ENCODE peak calls at places on chromosomes 3 and 15, in six cellular contexts. D, N, S, G, Y and A are unnamed samples.

GRCh38 chr15:69265347-69265955 is 33.3 kb upstream of the PAQR5 start:
- DNase-seq in D (peak), N (no peak), S (no peak), G (no peak), Y (no peak), A (no peak)

GRCh38 chr3:86245360-86245759 is 745.6 kb downstream of the VGLL3 start:
- DNase-seq in D (no peak), N (no peak), S (no peak), G (no peak), Y (no peak), A (no peak)

GRCh38 chr15:59835801-59836200 is 146.7 kb upstream of the BNIP2 start:
- DNase-seq in D (no peak), N (no peak), S (no peak), G (no peak), Y (no peak), A (no peak)

GRCh38 chr15:90234519-90234988 is 545 bp downstream of the GDPGP1 start:
- DNase-seq in D (no peak), N (no peak), S (no peak), G (no peak), Y (no peak), A (no peak)

GRCh38 chr15:65372787-65373067 is 5.1 kb downstream of the IGDCC3 start:
- DNase-seq in D (no peak), N (no peak), S (no peak), G (no peak), Y (no peak), A (no peak)

GRCh38 chr15:45549831-45550230 is 27.3 kb upstream of the SLC30A4 start:
- DNase-seq in D (no peak), N (no peak), S (no peak), G (no peak), Y (no peak), A (no peak)

GRCh38 chr3:59263152-59263551 is 213.3 kb upstream of the CFAP20DC start:
- DNase-seq in D (no peak), N (no peak), S (no peak), G (no peak), Y (no peak), A (no peak)

GRCh38 chr15:57505949-57506391 is 85.7 kb upstream of the MYZAP start:
- DNase-seq in D (peak), N (peak), S (no peak), G (peak), Y (no peak), A (no peak)

GRCh38 chr3:160403028-160403545 is 3.6 kb downstream of the SMC4 start:
- DNase-seq in D (no peak), N (no peak), S (no peak), G (no peak), Y (no peak), A (no peak)

GRCh38 chr15:92306662-92307061 is 87.0 kb upstream of the ST8SIA2 start:
- DNase-seq in D (peak), N (no peak), S (no peak), G (no peak), Y (no peak), A (no peak)

GRCh38 chr3:185402561-185402960 is 39.6 kb downstream of the MAP3K13 start:
- DNase-seq in D (no peak), N (no peak), S (no peak), G (no peak), Y (no peak), A (no peak)

GRCh38 chr3:151875759-151876158 is 2.3 kb downstream of the SUCNR1 start:
- DNase-seq in D (peak), N (no peak), S (no peak), G (no peak), Y (peak), A (no peak)

GRCh38 chr15:77138167-77138522 is 67.2 kb upstream of the TSPAN3 start:
- DNase-seq in D (no peak), N (no peak), S (no peak), G (peak), Y (no peak), A (no peak)

GRCh38 chr3:121431717-121432517 is 113.9 kb downstream of the POLQ start:
- DNase-seq in D (no peak), N (no peak), S (no peak), G (peak), Y (peak), A (peak)

GRCh38 chr3:9793161-9793781 is 389 bp downstream of the ARPC4 start:
- DNase-seq in D (peak), N (no peak), S (no peak), G (peak), Y (no peak), A (no peak)
- TF ChIP-seq CTCF in D (no peak), N (no peak), S (no peak), G (no peak), Y (no peak), A (no peak)

GRCh38 chr15:83436513-83437158 is 10.5 kb upstream of the SH3GL3 start:
- DNase-seq in D (peak), N (no peak), S (peak), G (no peak), Y (no peak), A (peak)
- TF ChIP-seq CTCF in D (peak), N (no peak), S (no peak), G (no peak), Y (peak), A (peak)

GRCh38 chr3:40925228-40925627 is 274.1 kb upstream of the CTNNB1 start:
- DNase-seq in D (no peak), N (no peak), S (no peak), G (no peak), Y (no peak), A (no peak)

GRCh38 chr3:40924559-40925058 is 274.7 kb upstream of the CTNNB1 start:
- DNase-seq in D (no peak), N (no peak), S (no peak), G (no peak), Y (no peak), A (no peak)

GRCh38 chr3:40930772-40931171 is 268.5 kb upstream of the CTNNB1 start:
- DNase-seq in D (no peak), N (no peak), S (no peak), G (no peak), Y (no peak), A (no peak)

DNA sequence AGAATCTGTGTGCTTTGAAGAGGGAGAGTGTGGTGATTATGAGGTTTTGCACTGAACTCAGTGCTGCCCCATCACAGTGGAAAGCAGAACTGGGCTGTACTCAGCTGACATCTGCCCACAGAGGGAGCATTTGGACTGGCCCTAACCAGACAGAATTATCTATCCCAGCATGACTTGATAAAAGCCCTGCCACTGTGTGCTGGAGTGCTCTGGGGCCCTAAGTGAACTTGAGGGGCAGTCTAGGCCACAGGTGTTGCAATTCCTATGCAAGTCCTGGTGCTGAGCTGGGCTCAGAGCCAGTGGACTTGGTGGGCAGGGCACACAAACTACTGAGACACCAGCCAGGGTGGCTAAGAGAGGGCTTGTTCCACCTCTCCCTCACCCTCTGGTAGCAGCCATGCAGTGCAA is 269.2 kb upstream of the CTNNB1 start:
- DNase-seq in D (no peak), N (no peak), S (no peak), G (no peak), Y (no peak), A (no peak)
- TF ChIP-seq CTCF in D (no peak), N (no peak), S (no peak), G (peak), Y (peak), A (no peak)

DNA sequence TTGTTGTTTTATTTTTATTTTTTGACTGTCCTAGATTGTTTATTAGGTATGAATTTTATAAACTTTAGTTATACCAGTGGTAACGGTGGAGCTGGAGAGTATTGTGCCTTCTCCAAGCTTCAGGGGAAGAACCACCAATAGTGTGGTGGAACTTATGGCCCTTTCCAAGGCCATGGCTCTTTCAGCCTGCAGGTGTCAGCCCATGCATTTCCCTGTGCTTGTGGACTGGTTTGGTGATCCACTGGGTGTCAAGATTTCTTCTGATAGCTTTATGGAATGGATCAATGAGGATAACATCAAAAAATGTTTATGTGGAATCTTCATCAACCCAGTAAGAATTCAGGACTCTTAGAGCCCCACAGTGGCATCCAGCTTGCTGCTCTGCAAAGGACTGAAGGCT is 19.2 kb upstream of the SCAMP5 start:
- DNase-seq in D (no peak), N (no peak), S (no peak), G (no peak), Y (no peak), A (no peak)
- TF ChIP-seq CTCF in D (no peak), N (no peak), S (no peak), G (peak), Y (peak), A (peak)

GRCh38 chr3:48415251-48415953 is 14.5 kb downstream of the PLXNB1 start:
- DNase-seq in D (no peak), N (no peak), S (no peak), G (no peak), Y (no peak), A (no peak)
- TF ChIP-seq CTCF in D (no peak), N (no peak), S (no peak), G (no peak), Y (no peak), A (no peak)

GRCh38 chr3:10988991-10989484 is 3.5 kb upstream of the SLC6A1 start:
- DNase-seq in D (no peak), N (no peak), S (no peak), G (no peak), Y (no peak), A (no peak)
- TF ChIP-seq CTCF in D (no peak), N (no peak), S (no peak), G (no peak), Y (no peak), A (no peak)

DNA sequence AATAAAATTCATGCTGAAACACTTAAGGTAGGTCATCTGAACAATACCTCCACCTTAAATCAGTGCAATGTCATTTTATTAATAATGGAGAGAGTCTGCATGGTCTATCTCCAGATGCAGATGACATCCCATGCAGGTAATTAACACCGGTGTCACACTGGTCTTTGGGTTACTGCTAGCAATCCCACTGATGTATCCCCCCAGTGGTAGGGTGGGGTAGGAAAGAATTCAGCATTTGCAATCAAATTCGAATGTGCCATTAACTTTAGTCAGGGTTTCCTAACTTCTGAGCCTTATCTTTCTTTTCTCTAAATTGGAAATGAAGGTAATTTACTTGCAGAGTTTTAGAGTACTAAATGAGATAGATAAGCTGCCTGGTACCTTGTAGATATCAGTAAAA is 44.4 kb downstream of the KIF15 start:
- DNase-seq in D (no peak), N (no peak), S (no peak), G (no peak), Y (no peak), A (no peak)
- TF ChIP-seq CTCF in D (no peak), N (no peak), S (no peak), G (no peak), Y (no peak), A (no peak)

GRCh38 chr3:50221413-50222168 is 14.4 kb upstream of the GNAI2 start:
- DNase-seq in D (no peak), N (no peak), S (peak), G (no peak), Y (no peak), A (no peak)
- TF ChIP-seq CTCF in D (no peak), N (no peak), S (no peak), G (no peak), Y (peak), A (peak)